ENCODE peak calls at places on chromosomes 12 and 14, in ten cellular contexts. One of them, this sample, is unnamed.

GRCh38 chr14:68268197-68268596 is 448.6 kb downstream of the RAD51B start:
- DNase-seq in PC-3: no peak
- DNase-seq in cardiac fibroblast: no peak
- DNase-seq in testis: no peak
- DNase-seq in A549: no peak
- DNase-seq in HepG2: no peak
- DNase-seq in fibroblast of mammary gland: no peak
- DNase-seq in RWPE2: no peak
- DNase-seq in uterus: no peak
- DNase-seq in heart left ventricle: no peak
- DNase-seq in this sample: no peak

GRCh38 chr12:48758186-48758585 is 30.7 kb downstream of the ADCY6 start:
- DNase-seq in A549: no peak
- DNase-seq in fibroblast of mammary gland: no peak
- DNase-seq in heart left ventricle: no peak
- DNase-seq in RWPE2: no peak
- DNase-seq in PC-3: no peak
- DNase-seq in cardiac fibroblast: peak
- DNase-seq in testis: no peak
- DNase-seq in uterus: no peak
- DNase-seq in HepG2: no peak
- DNase-seq in this sample: no peak

GRCh38 chr14:73625686-73626085 is 13.4 kb downstream of the ACOT6 start:
- DNase-seq in HepG2: no peak
- DNase-seq in uterus: no peak
- DNase-seq in A549: no peak
- DNase-seq in testis: no peak
- DNase-seq in fibroblast of mammary gland: no peak
- DNase-seq in PC-3: no peak
- DNase-seq in cardiac fibroblast: no peak
- DNase-seq in heart left ventricle: no peak
- DNase-seq in RWPE2: no peak
- DNase-seq in this sample: no peak

GRCh38 chr12:110354172-110354780 is 49.2 kb downstream of the ANAPC7 start:
- DNase-seq in PC-3: no peak
- DNase-seq in uterus: no peak
- DNase-seq in HepG2: no peak
- DNase-seq in cardiac fibroblast: peak
- DNase-seq in A549: no peak
- DNase-seq in RWPE2: no peak
- DNase-seq in testis: no peak
- DNase-seq in fibroblast of mammary gland: no peak
- DNase-seq in heart left ventricle: no peak
- DNase-seq in this sample: peak

GRCh38 chr12:53624956-53625355 is 1.2 kb downstream of the ATF7 start:
- DNase-seq in cardiac fibroblast: peak
- DNase-seq in uterus: no peak
- DNase-seq in RWPE2: no peak
- DNase-seq in testis: no peak
- DNase-seq in PC-3: no peak
- DNase-seq in heart left ventricle: no peak
- DNase-seq in A549: no peak
- DNase-seq in HepG2: no peak
- DNase-seq in fibroblast of mammary gland: peak
- DNase-seq in this sample: peak

GRCh38 chr12:96094201-96094600 is 58.8 kb upstream of the LTA4H start:
- DNase-seq in A549: no peak
- DNase-seq in cardiac fibroblast: peak
- DNase-seq in testis: no peak
- DNase-seq in uterus: no peak
- DNase-seq in heart left ventricle: no peak
- DNase-seq in HepG2: no peak
- DNase-seq in fibroblast of mammary gland: no peak
- DNase-seq in RWPE2: peak
- DNase-seq in PC-3: peak
- DNase-seq in this sample: no peak

GRCh38 chr12:57149309-57149900 is 2.0 kb upstream of the LRP1-AS start:
- DNase-seq in heart left ventricle: peak
- DNase-seq in PC-3: no peak
- DNase-seq in testis: peak
- DNase-seq in uterus: peak
- DNase-seq in cardiac fibroblast: peak
- DNase-seq in A549: no peak
- DNase-seq in RWPE2: no peak
- DNase-seq in HepG2: peak
- DNase-seq in fibroblast of mammary gland: peak
- DNase-seq in this sample: peak

GRCh38 chr12:71492604-71493003 is 53.0 kb downstream of the LGR5 start:
- DNase-seq in fibroblast of mammary gland: no peak
- DNase-seq in uterus: no peak
- DNase-seq in A549: no peak
- DNase-seq in heart left ventricle: no peak
- DNase-seq in testis: no peak
- DNase-seq in cardiac fibroblast: no peak
- DNase-seq in RWPE2: no peak
- DNase-seq in PC-3: no peak
- DNase-seq in HepG2: peak
- DNase-seq in this sample: no peak

GRCh38 chr14:85516239-85517112 is 13.5 kb upstream of the FLRT2 start:
- DNase-seq in RWPE2: no peak
- DNase-seq in HepG2: no peak
- DNase-seq in PC-3: peak
- DNase-seq in A549: no peak
- DNase-seq in heart left ventricle: no peak
- DNase-seq in fibroblast of mammary gland: peak
- DNase-seq in uterus: no peak
- DNase-seq in testis: no peak
- DNase-seq in cardiac fibroblast: peak
- DNase-seq in this sample: peak

GRCh38 chr12:8544295-8544694 is 3.6 kb upstream of the CLEC4E start:
- DNase-seq in uterus: peak
- DNase-seq in testis: peak
- DNase-seq in HepG2: peak
- DNase-seq in A549: peak
- DNase-seq in cardiac fibroblast: peak
- DNase-seq in heart left ventricle: peak
- DNase-seq in fibroblast of mammary gland: peak
- DNase-seq in RWPE2: no peak
- DNase-seq in PC-3: peak
- DNase-seq in this sample: peak

GRCh38 chr14:76673261-76673660 is 88.0 kb upstream of the VASH1 start:
- DNase-seq in A549: no peak
- DNase-seq in fibroblast of mammary gland: no peak
- DNase-seq in heart left ventricle: no peak
- DNase-seq in RWPE2: no peak
- DNase-seq in HepG2: no peak
- DNase-seq in uterus: no peak
- DNase-seq in cardiac fibroblast: no peak
- DNase-seq in testis: no peak
- DNase-seq in PC-3: no peak
- DNase-seq in this sample: no peak

GRCh38 chr12:101783150-101783549 is 43.9 kb upstream of the SYCP3 start:
- DNase-seq in cardiac fibroblast: peak
- DNase-seq in A549: no peak
- DNase-seq in heart left ventricle: no peak
- DNase-seq in PC-3: no peak
- DNase-seq in RWPE2: no peak
- DNase-seq in uterus: no peak
- DNase-seq in fibroblast of mammary gland: peak
- DNase-seq in testis: no peak
- DNase-seq in HepG2: no peak
- DNase-seq in this sample: peak

GRCh38 chr12:119176267-119177055 is 2.3 kb upstream of the HSPB8 start:
- DNase-seq in RWPE2: no peak
- DNase-seq in uterus: peak
- DNase-seq in fibroblast of mammary gland: peak
- DNase-seq in A549: peak
- DNase-seq in testis: peak
- DNase-seq in PC-3: peak
- DNase-seq in HepG2: peak
- DNase-seq in cardiac fibroblast: peak
- DNase-seq in heart left ventricle: peak
- DNase-seq in this sample: peak

DNA sequence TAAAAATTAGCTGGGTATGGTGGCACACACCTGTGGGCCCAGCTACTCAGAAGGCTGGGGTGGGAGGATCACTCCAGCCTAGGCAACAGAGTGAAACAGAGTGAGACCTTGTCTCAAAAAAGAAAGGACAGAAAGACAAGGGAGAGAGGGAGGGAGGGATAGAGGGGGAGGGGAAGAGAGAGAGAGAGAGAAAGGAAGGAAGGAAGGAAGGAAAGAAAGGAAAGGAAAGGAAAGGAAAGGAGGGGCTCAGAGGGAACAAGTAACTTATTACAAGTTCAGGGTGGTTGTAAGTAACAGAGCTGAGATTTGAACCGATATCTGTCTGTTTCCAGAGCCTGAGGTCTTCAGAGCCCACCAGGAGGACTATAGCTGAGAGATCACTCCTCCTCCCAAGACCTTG is 8.3 kb downstream of the IFFO1 start:
- DNase-seq in heart left ventricle: no peak
- DNase-seq in PC-3: no peak
- DNase-seq in HepG2: no peak
- DNase-seq in A549: no peak
- DNase-seq in cardiac fibroblast: no peak
- DNase-seq in testis: no peak
- DNase-seq in uterus: no peak
- DNase-seq in RWPE2: no peak
- DNase-seq in fibroblast of mammary gland: no peak
- DNase-seq in this sample: no peak
- H3K4me3 ChIP-seq in heart left ventricle: no peak
- H3K4me3 ChIP-seq in PC-3: no peak
- H3K4me3 ChIP-seq in HepG2: no peak
- H3K4me3 ChIP-seq in A549: no peak
- H3K4me3 ChIP-seq in cardiac fibroblast: peak
- H3K4me3 ChIP-seq in testis: no peak
- H3K4me3 ChIP-seq in uterus: no peak
- H3K4me3 ChIP-seq in RWPE2: peak
- H3K4me3 ChIP-seq in fibroblast of mammary gland: peak
- H3K4me3 ChIP-seq in this sample: peak

DNA sequence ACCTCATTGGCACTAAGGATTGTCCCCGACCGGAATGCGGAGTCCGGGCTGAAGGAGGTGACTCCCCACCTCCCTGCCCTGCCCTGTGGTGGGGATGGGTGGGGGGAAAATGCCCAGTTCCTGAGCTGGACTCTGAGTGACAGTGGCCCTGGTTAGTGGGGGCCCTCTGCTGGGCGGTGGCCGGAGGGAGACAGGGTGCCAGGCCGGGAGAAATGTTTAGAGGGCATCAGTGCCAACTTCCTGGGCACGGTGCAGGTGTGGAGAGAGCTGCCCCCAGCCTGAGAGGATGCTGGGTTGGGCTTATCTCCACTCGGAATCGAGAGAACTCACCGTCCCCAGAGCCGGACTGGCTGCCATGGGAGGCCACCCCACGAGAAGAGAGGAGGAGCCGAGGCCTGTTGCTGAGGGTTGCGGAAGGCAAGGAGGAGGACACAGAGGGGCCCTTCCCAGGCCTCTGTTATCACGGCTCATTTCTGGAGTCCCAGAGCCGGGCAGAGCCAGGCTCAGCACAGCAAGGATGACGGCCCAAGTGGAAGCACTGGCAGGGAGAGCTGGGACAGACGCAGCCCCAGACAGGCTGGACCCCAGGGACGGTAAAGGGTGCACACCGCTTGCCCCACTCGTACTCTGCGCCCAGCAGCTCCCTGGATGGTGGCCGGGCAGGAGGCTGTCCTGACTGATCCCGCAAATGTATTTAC is 156.7 kb downstream of the KIF26A start:
- DNase-seq in testis: no peak
- DNase-seq in cardiac fibroblast: no peak
- DNase-seq in A549: no peak
- DNase-seq in fibroblast of mammary gland: no peak
- DNase-seq in heart left ventricle: peak
- DNase-seq in PC-3: no peak
- DNase-seq in RWPE2: peak
- DNase-seq in HepG2: no peak
- DNase-seq in uterus: no peak
- DNase-seq in this sample: no peak
- TF ChIP-seq CTCF in testis: no peak
- TF ChIP-seq CTCF in cardiac fibroblast: no peak
- TF ChIP-seq CTCF in A549: no peak
- TF ChIP-seq CTCF in fibroblast of mammary gland: no peak
- TF ChIP-seq CTCF in heart left ventricle: no peak
- TF ChIP-seq CTCF in PC-3: no peak
- TF ChIP-seq CTCF in RWPE2: no peak
- TF ChIP-seq CTCF in HepG2: no peak
- TF ChIP-seq CTCF in uterus: no peak
- TF ChIP-seq CTCF in this sample: no peak

GRCh38 chr14:103125098-103126070 is 2.1 kb downstream of the TNFAIP2 start:
- DNase-seq in heart left ventricle: peak
- DNase-seq in PC-3: no peak
- DNase-seq in HepG2: no peak
- DNase-seq in A549: no peak
- DNase-seq in fibroblast of mammary gland: no peak
- DNase-seq in cardiac fibroblast: no peak
- DNase-seq in uterus: no peak
- DNase-seq in RWPE2: no peak
- DNase-seq in testis: no peak
- DNase-seq in this sample: no peak
- H3K4me3 ChIP-seq in heart left ventricle: no peak
- H3K4me3 ChIP-seq in PC-3: peak
- H3K4me3 ChIP-seq in HepG2: no peak
- H3K4me3 ChIP-seq in A549: peak
- H3K4me3 ChIP-seq in fibroblast of mammary gland: no peak
- H3K4me3 ChIP-seq in cardiac fibroblast: peak
- H3K4me3 ChIP-seq in uterus: no peak
- H3K4me3 ChIP-seq in RWPE2: no peak
- H3K4me3 ChIP-seq in testis: no peak
- H3K4me3 ChIP-seq in this sample: no peak

GRCh38 chr14:99720941-99721791 is 37.1 kb downstream of the CYP46A1 start:
- DNase-seq in HepG2: no peak
- DNase-seq in PC-3: no peak
- DNase-seq in fibroblast of mammary gland: no peak
- DNase-seq in cardiac fibroblast: no peak
- DNase-seq in heart left ventricle: no peak
- DNase-seq in testis: no peak
- DNase-seq in uterus: no peak
- DNase-seq in RWPE2: no peak
- DNase-seq in A549: no peak
- DNase-seq in this sample: no peak

GRCh38 chr14:99721792-99722516 is 37.9 kb downstream of the CYP46A1 start:
- DNase-seq in RWPE2: no peak
- DNase-seq in HepG2: no peak
- DNase-seq in fibroblast of mammary gland: no peak
- DNase-seq in testis: no peak
- DNase-seq in cardiac fibroblast: no peak
- DNase-seq in PC-3: no peak
- DNase-seq in A549: no peak
- DNase-seq in heart left ventricle: peak
- DNase-seq in uterus: peak
- DNase-seq in this sample: no peak

GRCh38 chr14:99724939-99725773 is 41.1 kb downstream of the CYP46A1 start:
- DNase-seq in cardiac fibroblast: no peak
- DNase-seq in RWPE2: no peak
- DNase-seq in fibroblast of mammary gland: no peak
- DNase-seq in A549: no peak
- DNase-seq in HepG2: no peak
- DNase-seq in heart left ventricle: no peak
- DNase-seq in PC-3: no peak
- DNase-seq in uterus: no peak
- DNase-seq in testis: no peak
- DNase-seq in this sample: no peak

GRCh38 chr14:99724196-99724891 is 40.2 kb downstream of the CYP46A1 start:
- DNase-seq in HepG2: no peak
- DNase-seq in RWPE2: peak
- DNase-seq in heart left ventricle: peak
- DNase-seq in PC-3: no peak
- DNase-seq in testis: no peak
- DNase-seq in A549: no peak
- DNase-seq in cardiac fibroblast: no peak
- DNase-seq in uterus: peak
- DNase-seq in fibroblast of mammary gland: peak
- DNase-seq in this sample: no peak

GRCh38 chr14:99722741-99723140 is 38.6 kb downstream of the CYP46A1 start:
- DNase-seq in RWPE2: no peak
- DNase-seq in heart left ventricle: no peak
- DNase-seq in A549: no peak
- DNase-seq in cardiac fibroblast: no peak
- DNase-seq in testis: no peak
- DNase-seq in fibroblast of mammary gland: no peak
- DNase-seq in HepG2: no peak
- DNase-seq in uterus: no peak
- DNase-seq in PC-3: no peak
- DNase-seq in this sample: no peak
- TF ChIP-seq CTCF in RWPE2: no peak
- TF ChIP-seq CTCF in heart left ventricle: no peak
- TF ChIP-seq CTCF in A549: no peak
- TF ChIP-seq CTCF in cardiac fibroblast: no peak
- TF ChIP-seq CTCF in testis: no peak
- TF ChIP-seq CTCF in fibroblast of mammary gland: no peak
- TF ChIP-seq CTCF in HepG2: no peak
- TF ChIP-seq CTCF in uterus: no peak
- TF ChIP-seq CTCF in PC-3: no peak
- TF ChIP-seq CTCF in this sample: no peak

This sample was measured in fibroblast of villous mesenchyme.